ENCODE peak calls at places on chromosomes 11 and 22, in four cellular contexts. One of them, this sample, is unnamed.
A peak's percentile ranks its signal among the peaks of the same experiment; 100 is the strongest.

GRCh38 chr11:2752204-2752772 is 52.5 kb upstream of the KCNQ1OT1 start:
- DNase-seq in CD4-positive, alpha-beta memory T cell: no peak
- DNase-seq in Peyer's patch: no peak
- DNase-seq in ovary: peak; percentile 33
- DNase-seq in this sample: peak; percentile 23

GRCh38 chr11:118607401-118608267 is at the start of gene PHLDB1:
- DNase-seq in Peyer's patch: peak; percentile 72
- DNase-seq in ovary: peak; percentile 83
- DNase-seq in CD4-positive, alpha-beta memory T cell: peak; percentile 44
- DNase-seq in this sample: peak; percentile 91

GRCh38 chr22:37529652-37530345 is 10.6 kb upstream of the CARD10 start:
- DNase-seq in ovary: no peak
- DNase-seq in CD4-positive, alpha-beta memory T cell: no peak
- DNase-seq in Peyer's patch: peak; percentile 66
- DNase-seq in this sample: no peak

GRCh38 chr11:57462597-57462996 is 2.3 kb downstream of the RTN4RL2 start:
- DNase-seq in ovary: no peak
- DNase-seq in CD4-positive, alpha-beta memory T cell: no peak
- DNase-seq in Peyer's patch: no peak
- DNase-seq in this sample: no peak

GRCh38 chr11:47305734-47306483 is 36.0 kb downstream of the MADD start:
- DNase-seq in CD4-positive, alpha-beta memory T cell: no peak
- DNase-seq in ovary: no peak
- DNase-seq in Peyer's patch: no peak
- DNase-seq in this sample: peak; percentile 59

GRCh38 chr11:30911247-30911646 is 325.1 kb upstream of the MPPED2 start:
- DNase-seq in CD4-positive, alpha-beta memory T cell: no peak
- DNase-seq in ovary: no peak
- DNase-seq in Peyer's patch: no peak
- DNase-seq in this sample: no peak

GRCh38 chr11:75319035-75319877 is 32.2 kb downstream of the ARRB1 start:
- DNase-seq in CD4-positive, alpha-beta memory T cell: no peak
- DNase-seq in Peyer's patch: peak; percentile 67
- DNase-seq in ovary: no peak
- DNase-seq in this sample: no peak

GRCh38 chr11:4926607-4927006 is 2.5 kb upstream of the OR51G1 start:
- DNase-seq in Peyer's patch: no peak
- DNase-seq in CD4-positive, alpha-beta memory T cell: no peak
- DNase-seq in ovary: no peak
- DNase-seq in this sample: no peak

GRCh38 chr11:57638005-57638760 is 11.5 kb downstream of the YPEL4 start:
- DNase-seq in CD4-positive, alpha-beta memory T cell: no peak
- DNase-seq in ovary: peak; percentile 85
- DNase-seq in Peyer's patch: peak; percentile 64
- DNase-seq in this sample: peak; percentile 86

DNA sequence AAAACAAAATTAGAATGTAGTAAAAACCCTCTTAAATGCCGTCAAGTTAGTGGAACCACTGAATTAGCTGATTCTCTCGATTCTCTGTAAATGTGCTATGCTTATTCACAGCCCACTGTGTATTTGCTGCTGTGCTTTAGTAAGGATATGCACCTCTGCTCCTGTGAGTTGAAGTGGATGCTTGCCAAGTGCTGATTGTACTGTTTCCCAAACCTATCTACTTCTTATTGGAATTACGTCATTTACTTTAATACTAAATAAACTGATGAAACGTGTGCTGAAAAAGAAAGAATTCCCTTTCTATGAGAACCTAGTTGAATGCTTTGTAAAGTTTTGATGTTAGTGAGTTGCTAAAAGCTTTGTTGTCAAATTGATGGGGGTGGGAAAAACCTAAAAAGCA is 158.4 kb downstream of the LRRC4C start:
- DNase-seq in CD4-positive, alpha-beta memory T cell: no peak
- DNase-seq in Peyer's patch: no peak
- DNase-seq in ovary: no peak
- DNase-seq in this sample: no peak
- H3K27ac ChIP-seq in CD4-positive, alpha-beta memory T cell: no peak overlapping the region
- H3K27ac ChIP-seq in Peyer's patch: no peak overlapping the region
- H3K27ac ChIP-seq in ovary: no peak overlapping the region
- H3K27ac ChIP-seq in this sample: no peak overlapping the region

GRCh38 chr11:86274503-86274902 is 27.5 kb upstream of the HIKESHI start:
- DNase-seq in Peyer's patch: no peak
- DNase-seq in ovary: no peak
- DNase-seq in CD4-positive, alpha-beta memory T cell: no peak
- DNase-seq in this sample: no peak
- H3K27ac ChIP-seq in Peyer's patch: no peak overlapping the region
- H3K27ac ChIP-seq in ovary: no peak overlapping the region
- H3K27ac ChIP-seq in CD4-positive, alpha-beta memory T cell: no peak overlapping the region
- H3K27ac ChIP-seq in this sample: no peak overlapping the region

GRCh38 chr22:39936523-39937145 is 23.6 kb upstream of the TMA7B start:
- DNase-seq in Peyer's patch: no peak
- DNase-seq in ovary: no peak
- DNase-seq in CD4-positive, alpha-beta memory T cell: no peak
- DNase-seq in this sample: no peak
- H3K27ac ChIP-seq in Peyer's patch: peak overlapping the region; percentile 50
- H3K27ac ChIP-seq in ovary: no peak overlapping the region
- H3K27ac ChIP-seq in CD4-positive, alpha-beta memory T cell: peak overlapping the region; percentile 53
- H3K27ac ChIP-seq in this sample: no peak overlapping the region

GRCh38 chr11:71248251-71248570 is 4.2 kb downstream of the SHANK2 start:
- DNase-seq in Peyer's patch: peak; percentile 9
- DNase-seq in ovary: no peak
- DNase-seq in CD4-positive, alpha-beta memory T cell: no peak
- DNase-seq in this sample: no peak
- H3K27ac ChIP-seq in Peyer's patch: no peak overlapping the region
- H3K27ac ChIP-seq in ovary: no peak overlapping the region
- H3K27ac ChIP-seq in CD4-positive, alpha-beta memory T cell: no peak overlapping the region
- H3K27ac ChIP-seq in this sample: no peak overlapping the region

GRCh38 chr22:23519442-23520177 is 60.5 kb downstream of the IGLL1 start:
- DNase-seq in Peyer's patch: no peak
- DNase-seq in CD4-positive, alpha-beta memory T cell: no peak
- DNase-seq in ovary: peak; percentile 52
- DNase-seq in this sample: no peak

GRCh38 chr22:23517804-23518380 is 62.2 kb downstream of the IGLL1 start:
- DNase-seq in ovary: no peak
- DNase-seq in Peyer's patch: no peak
- DNase-seq in CD4-positive, alpha-beta memory T cell: no peak
- DNase-seq in this sample: no peak

GRCh38 chr22:23516304-23516703 is 63.8 kb downstream of the IGLL1 start:
- DNase-seq in CD4-positive, alpha-beta memory T cell: no peak
- DNase-seq in ovary: no peak
- DNase-seq in Peyer's patch: no peak
- DNase-seq in this sample: peak; percentile 55

GRCh38 chr22:23520875-23521441 is 59.1 kb downstream of the IGLL1 start:
- DNase-seq in CD4-positive, alpha-beta memory T cell: no peak
- DNase-seq in Peyer's patch: no peak
- DNase-seq in ovary: peak; percentile 84
- DNase-seq in this sample: peak; percentile 91

GRCh38 chr22:23518381-23519187 is 61.5 kb downstream of the IGLL1 start:
- DNase-seq in CD4-positive, alpha-beta memory T cell: no peak
- DNase-seq in ovary: no peak
- DNase-seq in Peyer's patch: no peak
- DNase-seq in this sample: no peak
- H3K27ac ChIP-seq in CD4-positive, alpha-beta memory T cell: no peak overlapping the region
- H3K27ac ChIP-seq in ovary: peak overlapping the region; percentile 97
- H3K27ac ChIP-seq in Peyer's patch: no peak overlapping the region
- H3K27ac ChIP-seq in this sample: no peak overlapping the region

This sample was measured in right cardiac atrium.